ENCODE peak calls at places on chromosomes 7 and 10, in four cellular contexts. G, Y, C and J are unnamed samples.

GRCh38 chr10:63416376-63416775 is 49.4 kb downstream of the JMJD1C start:
- DNase-seq in G (no peak), Y (no peak), C (no peak), J (peak; percentile 4)

GRCh38 chr10:52451817-52452216 is 137.7 kb downstream of the DKK1 start:
- DNase-seq in G (no peak), Y (no peak), C (no peak), J (no peak)

GRCh38 chr7:1809601-1810258 is 139.7 kb downstream of the ELFN1 start:
- DNase-seq in G (no peak), Y (no peak), C (no peak), J (no peak)

GRCh38 chr10:35690534-35690933 is 48.4 kb upstream of the FZD8 start:
- DNase-seq in G (no peak), Y (peak; percentile 85), C (no peak), J (peak; percentile 8)

GRCh38 chr10:86940677-86941076 is 16.7 kb downstream of the MMRN2 start:
- DNase-seq in G (no peak), Y (no peak), C (no peak), J (no peak)

GRCh38 chr7:92717982-92718716 is 118.2 kb downstream of the CDK6 start:
- DNase-seq in G (peak; percentile 85), Y (peak; percentile 87), C (peak; percentile 62), J (peak; percentile 20)

GRCh38 chr7:12974451-12975166 is 287.2 kb downstream of the ARL4A start:
- DNase-seq in G (no peak), Y (no peak), C (no peak), J (no peak)

GRCh38 chr10:124146491-124146890 is 53.1 kb upstream of the CHST15 start:
- DNase-seq in G (no peak), Y (no peak), C (no peak), J (no peak)

GRCh38 chr7:102933763-102934162 is 21.0 kb downstream of the LRRC17 start:
- DNase-seq in G (peak; percentile 35), Y (no peak), C (no peak), J (no peak)

GRCh38 chr10:114915294-114915693 is 22.7 kb upstream of the TRUB1 start:
- DNase-seq in G (no peak), Y (no peak), C (no peak), J (no peak)

GRCh38 chr7:69698109-69698840 is 100.0 kb downstream of the AUTS2 start:
- DNase-seq in G (no peak), Y (no peak), C (no peak), J (no peak)